ENCODE peak calls at places on chromosomes 11 and 22, in nine cellular contexts. V is AG10803, I is thoracic aorta, N is coronary artery, D is uterus, Z is heart right ventricle, U is A549, C is endothelial cell of umbilical vein, T is mucosa of descending colon. G is an unnamed sample.

GRCh38 chr11:131146817-131147490 is 223.5 kb upstream of the NTM start:
- DNase-seq in V (peak), I (no peak), N (no peak), D (no peak), Z (no peak), U (no peak), C (no peak), T (no peak), G (no peak)

GRCh38 chr22:20424937-20425587 is 12.6 kb downstream of the SCARF2 start:
- DNase-seq in V (no peak), I (no peak), N (no peak), D (peak), Z (peak), U (no peak), C (no peak), T (no peak), G (no peak)

GRCh38 chr11:47881145-47881544 is 33.0 kb upstream of the NUP160 start:
- DNase-seq in V (no peak), I (no peak), N (no peak), D (no peak), Z (peak), U (no peak), C (no peak), T (no peak), G (no peak)

GRCh38 chr11:32781721-32782120 is 12.7 kb downstream of the CCDC73 start:
- DNase-seq in V (no peak), I (no peak), N (no peak), D (no peak), Z (no peak), U (no peak), C (no peak), T (no peak), G (no peak)

GRCh38 chr11:34249439-34250073 is 108.3 kb downstream of the ABTB2 start:
- DNase-seq in V (no peak), I (no peak), N (peak), D (no peak), Z (no peak), U (no peak), C (no peak), T (no peak), G (no peak)

GRCh38 chr11:72041364-72042058 is 38.8 kb downstream of the NUMA1 start:
- DNase-seq in V (peak), I (peak), N (peak), D (peak), Z (peak), U (peak), C (peak), T (peak), G (peak)

GRCh38 chr22:21712751-21713427 is 22.7 kb downstream of the YPEL1 start:
- DNase-seq in V (peak), I (no peak), N (no peak), D (peak), Z (peak), U (peak), C (peak), T (peak), G (peak)

GRCh38 chr22:39532215-39533071 is at the start of gene RPS19BP1:
- DNase-seq in V (peak), I (peak), N (peak), D (peak), Z (peak), U (peak), C (peak), T (peak), G (peak)

GRCh38 chr11:111975076-111975806 is 38.1 kb downstream of the DIXDC1 start:
- DNase-seq in V (no peak), I (no peak), N (no peak), D (no peak), Z (peak), U (no peak), C (peak), T (no peak), G (no peak)

GRCh38 chr11:110896358-110896757 is 184.1 kb upstream of the ARHGAP20 start:
- DNase-seq in V (peak), I (no peak), N (no peak), D (no peak), Z (no peak), U (no peak), C (no peak), T (no peak), G (no peak)

GRCh38 chr11:70509476-70509875 is 111.1 kb downstream of the CTTN start:
- DNase-seq in V (no peak), I (no peak), N (no peak), D (no peak), Z (no peak), U (no peak), C (no peak), T (peak), G (no peak)

GRCh38 chr11:133501643-133502535 is 30.4 kb downstream of the OPCML start:
- DNase-seq in V (no peak), I (no peak), N (no peak), D (no peak), Z (no peak), U (no peak), C (no peak), T (no peak), G (no peak)

GRCh38 chr22:46290843-46291785 is 5.6 kb upstream of the GTSE1 start:
- DNase-seq in V (no peak), I (no peak), N (no peak), D (no peak), Z (no peak), U (no peak), C (no peak), T (no peak), G (no peak)

GRCh38 chr11:104764718-104765045 is 133.6 kb downstream of the CASP12 start:
- DNase-seq in V (no peak), I (no peak), N (no peak), D (no peak), Z (no peak), U (no peak), C (peak), T (no peak), G (peak)

GRCh38 chr22:50525991-50526848 is 822 bp upstream of the SCO2 start:
- DNase-seq in V (peak), I (no peak), N (peak), D (peak), Z (peak), U (peak), C (peak), T (peak), G (no peak)

GRCh38 chr11:95831198-95831883 is 41.0 kb downstream of the CEP57 start:
- DNase-seq in V (peak), I (no peak), N (no peak), D (no peak), Z (no peak), U (no peak), C (peak), T (no peak), G (peak)

GRCh38 chr22:32723632-32724031 is 77.9 kb upstream of the TIMP3 start:
- DNase-seq in V (peak), I (no peak), N (no peak), D (peak), Z (peak), U (no peak), C (no peak), T (peak), G (peak)

GRCh38 chr11:130051077-130051476 is 18.6 kb upstream of the APLP2 start:
- DNase-seq in V (peak), I (no peak), N (no peak), D (no peak), Z (no peak), U (no peak), C (no peak), T (no peak), G (no peak)

GRCh38 chr11:295351-296205 is 3.7 kb downstream of the IFITM5 start:
- DNase-seq in V (no peak), I (no peak), N (no peak), D (no peak), Z (no peak), U (no peak), C (no peak), T (no peak), G (no peak)

GRCh38 chr11:92870241-92870826 is 99.1 kb upstream of the MTNR1B start:
- DNase-seq in V (peak), I (no peak), N (no peak), D (no peak), Z (no peak), U (no peak), C (no peak), T (no peak), G (no peak)

GRCh38 chr11:82790723-82791487 is 57.2 kb upstream of the FAM181B start:
- DNase-seq in V (no peak), I (no peak), N (no peak), D (peak), Z (peak), U (no peak), C (peak), T (no peak), G (no peak)

GRCh38 chr11:111449696-111450479 is 62.3 kb downstream of the BTG4 start:
- DNase-seq in V (no peak), I (no peak), N (peak), D (no peak), Z (no peak), U (no peak), C (no peak), T (no peak), G (no peak)

GRCh38 chr11:119363081-119363861 is 16.8 kb upstream of the MFRP start:
- DNase-seq in V (no peak), I (no peak), N (no peak), D (peak), Z (no peak), U (no peak), C (no peak), T (peak), G (no peak)

GRCh38 chr22:49190816-49191505 is 636.7 kb downstream of the BRD1 start:
- DNase-seq in V (no peak), I (no peak), N (no peak), D (no peak), Z (no peak), U (no peak), C (no peak), T (no peak), G (no peak)

GRCh38 chr11:57248780-57249383 is 11.8 kb upstream of the APLNR start:
- DNase-seq in V (peak), I (peak), N (no peak), D (peak), Z (peak), U (peak), C (peak), T (peak), G (no peak)

GRCh38 chr11:59186130-59186594 is 14.2 kb downstream of the DTX4 start:
- DNase-seq in V (no peak), I (no peak), N (no peak), D (no peak), Z (no peak), U (peak), C (peak), T (peak), G (no peak)

GRCh38 chr11:5038336-5038735 is 8.0 kb upstream of the OR52J3 start:
- DNase-seq in V (no peak), I (no peak), N (no peak), D (no peak), Z (no peak), U (no peak), C (no peak), T (no peak), G (no peak)

GRCh38 chr11:98495016-98495415 is 525.7 kb upstream of the CNTN5 start:
- DNase-seq in V (no peak), I (no peak), N (no peak), D (no peak), Z (no peak), U (no peak), C (no peak), T (no peak), G (no peak)

GRCh38 chr11:84806354-84806753 is 820.8 kb downstream of the DLG2 start:
- DNase-seq in V (no peak), I (no peak), N (no peak), D (no peak), Z (no peak), U (no peak), C (no peak), T (no peak), G (no peak)

GRCh38 chr22:50329236-50329635 is 2.4 kb upstream of the DENND6B start:
- DNase-seq in V (peak), I (no peak), N (no peak), D (no peak), Z (no peak), U (no peak), C (no peak), T (no peak), G (no peak)

GRCh38 chr11:65851083-65851579 is 6.8 kb downstream of the CFL1 start:
- DNase-seq in V (no peak), I (no peak), N (no peak), D (no peak), Z (no peak), U (no peak), C (no peak), T (no peak), G (no peak)

GRCh38 chr11:85809881-85810280 is 1.1 kb downstream of the SYTL2 start:
- DNase-seq in V (no peak), I (no peak), N (no peak), D (peak), Z (no peak), U (no peak), C (peak), T (peak), G (no peak)

GRCh38 chr22:41021039-41021654 is 70.0 kb downstream of the RBX1 start:
- DNase-seq in V (no peak), I (no peak), N (no peak), D (peak), Z (no peak), U (no peak), C (no peak), T (peak), G (no peak)

GRCh38 chr11:68471360-68472340 is 11.1 kb downstream of the PPP6R3 start:
- DNase-seq in V (peak), I (no peak), N (no peak), D (no peak), Z (no peak), U (no peak), C (no peak), T (no peak), G (no peak)

GRCh38 chr22:40247976-40248375 is 70.3 kb downstream of the TNRC6B start:
- DNase-seq in V (no peak), I (no peak), N (no peak), D (no peak), Z (no peak), U (no peak), C (no peak), T (no peak), G (no peak)

GRCh38 chr22:29308148-29308790 is 1.8 kb downstream of the GAS2L1 start:
- DNase-seq in V (no peak), I (no peak), N (peak), D (no peak), Z (no peak), U (no peak), C (no peak), T (peak), G (no peak)

GRCh38 chr11:64490562-64491216 is 100.3 kb upstream of the SLC22A12 start:
- DNase-seq in V (no peak), I (no peak), N (no peak), D (no peak), Z (no peak), U (no peak), C (no peak), T (no peak), G (no peak)

GRCh38 chr11:86486261-86487030 is 111.8 kb downstream of the CCDC81 start:
- DNase-seq in V (peak), I (no peak), N (no peak), D (no peak), Z (no peak), U (no peak), C (no peak), T (no peak), G (no peak)

DNA sequence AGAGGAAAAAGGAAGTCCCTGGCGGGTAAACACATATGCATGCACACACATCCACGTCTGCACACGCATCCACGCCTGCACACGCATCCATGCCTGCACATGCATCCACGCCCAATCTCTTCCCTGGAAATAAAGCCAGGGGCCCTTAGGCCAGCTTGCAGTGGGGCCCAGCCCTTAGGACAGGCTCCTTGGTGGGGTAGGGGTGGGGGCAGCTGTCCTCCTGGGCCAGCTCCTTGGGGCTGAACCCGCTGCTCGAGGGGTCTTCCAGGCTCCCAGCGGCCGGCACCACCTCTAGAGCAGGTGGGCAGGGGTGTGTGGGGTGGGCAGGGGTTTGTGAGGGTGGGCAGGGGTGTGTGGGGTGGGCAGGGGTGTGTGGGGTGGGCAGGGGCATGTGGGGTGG is 1.9 kb downstream of the C11orf21 start:
- DNase-seq in V (no peak), I (no peak), N (peak), D (no peak), Z (no peak), U (no peak), C (no peak), T (no peak), G (no peak)
- H3K4me3 ChIP-seq in V (no peak), I (no peak), N (no peak), D (no peak), Z (no peak), U (no peak), C (no peak), T (no peak), G (no peak)

DNA sequence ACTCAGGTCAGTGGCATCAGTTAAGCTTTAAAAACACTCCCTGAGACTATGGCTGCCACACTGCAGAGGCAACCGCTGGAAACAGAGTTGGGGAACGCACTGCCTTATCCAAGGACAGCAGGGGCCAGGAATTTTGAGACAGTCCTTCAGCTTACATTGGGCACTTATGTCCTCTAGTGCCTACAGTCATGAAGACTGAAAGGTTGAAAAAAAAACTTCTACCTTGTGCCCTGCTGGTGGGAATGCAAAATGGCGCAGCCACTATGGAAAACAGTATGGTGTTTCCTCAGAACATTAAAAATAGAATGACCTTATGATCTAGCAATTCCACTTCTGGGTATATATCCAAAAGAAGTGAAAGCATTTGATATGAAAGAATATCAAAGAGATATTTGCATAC is 19.6 kb downstream of the DKK3 start:
- DNase-seq in V (no peak), I (no peak), N (no peak), D (no peak), Z (no peak), U (no peak), C (no peak), T (no peak), G (no peak)
- TF ChIP-seq CTCF in V (peak), I (peak), N (no peak), D (no peak), Z (peak), U (no peak), C (no peak), T (no peak), G (peak)

GRCh38 chr11:62922653-62923371 is 1.6 kb upstream of the CHRM1 start:
- DNase-seq in V (no peak), I (no peak), N (no peak), D (no peak), Z (no peak), U (peak), C (no peak), T (no peak), G (no peak)
- H3K4me3 ChIP-seq in V (no peak), I (no peak), N (peak), D (no peak), Z (no peak), U (peak), C (no peak), T (no peak), G (no peak)

GRCh38 chr11:44823920-44824704 is 97.3 kb downstream of the TSPAN18 start:
- DNase-seq in V (no peak), I (no peak), N (no peak), D (no peak), Z (no peak), U (no peak), C (peak), T (no peak), G (no peak)

GRCh38 chr11:44826922-44827643 is 100.3 kb downstream of the TSPAN18 start:
- DNase-seq in V (no peak), I (no peak), N (no peak), D (no peak), Z (no peak), U (no peak), C (no peak), T (no peak), G (no peak)

GRCh38 chr11:44825058-44825795 is 98.5 kb downstream of the TSPAN18 start:
- DNase-seq in V (no peak), I (no peak), N (no peak), D (no peak), Z (no peak), U (no peak), C (no peak), T (no peak), G (no peak)

GRCh38 chr11:44822369-44822768 is 95.6 kb downstream of the TSPAN18 start:
- DNase-seq in V (no peak), I (no peak), N (no peak), D (no peak), Z (no peak), U (no peak), C (no peak), T (no peak), G (no peak)

DNA sequence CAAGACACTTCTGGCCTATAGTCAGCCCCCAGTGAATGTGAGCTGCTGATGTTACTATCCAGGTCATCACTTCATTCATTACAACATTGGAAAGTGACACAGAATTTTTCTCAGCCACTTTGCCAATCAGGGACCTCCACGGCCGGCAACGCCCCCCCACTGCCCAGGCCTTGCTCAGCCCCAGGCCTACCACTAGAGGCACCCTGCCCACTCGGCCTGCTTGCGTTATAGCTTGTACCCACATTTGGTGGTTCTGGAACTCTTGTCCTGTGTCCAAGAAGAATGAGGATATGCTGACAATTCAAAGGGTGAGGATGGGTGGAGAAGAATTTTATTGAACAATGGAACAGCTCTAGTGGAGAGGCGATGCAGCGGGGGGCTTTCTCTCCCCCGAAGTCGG is 96.2 kb downstream of the TSPAN18 start:
- DNase-seq in V (no peak), I (no peak), N (no peak), D (no peak), Z (no peak), U (no peak), C (no peak), T (no peak), G (no peak)
- TF ChIP-seq CTCF in V (peak), I (no peak), N (no peak), D (no peak), Z (peak), U (no peak), C (peak), T (no peak), G (peak)

GRCh38 chr11:44787981-44788380 is 61.2 kb downstream of the TSPAN18 start:
- DNase-seq in V (no peak), I (no peak), N (no peak), D (no peak), Z (no peak), U (no peak), C (no peak), T (no peak), G (no peak)
- H3K4me3 ChIP-seq in V (no peak), I (no peak), N (no peak), D (no peak), Z (no peak), U (no peak), C (no peak), T (no peak), G (no peak)

DNA sequence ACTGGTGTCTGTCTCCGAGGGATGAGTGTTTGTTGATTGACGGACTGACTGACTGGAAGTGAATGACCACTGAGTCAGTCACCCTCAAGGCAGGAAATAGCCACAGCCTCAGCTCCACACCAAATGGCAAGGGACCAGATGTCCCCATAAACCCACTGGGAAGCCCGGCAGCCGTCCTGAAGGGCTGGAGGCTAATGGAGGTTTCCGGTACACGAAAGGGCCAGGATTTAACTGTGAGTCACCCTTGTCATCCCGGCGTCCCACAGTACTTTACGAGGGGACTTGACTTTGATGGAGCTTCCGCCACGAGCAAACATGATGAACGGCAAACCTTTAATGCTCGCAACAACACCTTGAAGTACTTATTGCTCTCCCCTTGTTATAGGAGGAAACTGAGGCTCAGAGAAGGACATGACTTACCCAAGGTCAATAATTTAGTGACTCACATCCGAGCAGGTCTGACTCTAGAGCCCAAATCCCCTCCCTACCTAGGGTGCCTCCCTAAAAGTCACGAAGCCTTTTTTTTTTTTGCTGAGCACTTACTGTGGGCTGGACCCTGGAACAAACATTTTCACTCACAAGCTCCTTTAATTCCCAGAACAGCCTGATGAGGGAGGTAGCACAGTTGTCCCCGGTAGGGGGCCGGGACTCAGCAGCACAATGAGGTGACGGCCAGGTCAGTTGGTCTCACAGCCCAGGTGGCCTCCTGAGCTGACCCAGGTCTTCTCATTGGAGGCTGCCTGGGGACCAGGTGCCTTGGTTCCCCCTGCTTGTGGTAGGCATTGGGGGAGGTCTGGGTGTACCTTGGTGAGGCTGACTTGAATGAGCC is 25.2 kb upstream of the GCAT start:
- DNase-seq in V (peak), I (no peak), N (no peak), D (no peak), Z (no peak), U (no peak), C (peak), T (no peak), G (no peak)
- TF ChIP-seq CTCF in V (peak), I (no peak), N (no peak), D (no peak), Z (no peak), U (no peak), C (no peak), T (no peak), G (no peak)